ENCODE peak calls at places on chromosomes 1 and 21, in nine cellular contexts. One of them, this sample, is unnamed.

GRCh38 chr1:25361901-25362300 is 23.8 kb downstream of the TMEM50A start:
- DNase-seq in GM23338: no peak
- DNase-seq in PC-9: no peak
- DNase-seq in heart left ventricle: no peak
- DNase-seq in A549: no peak
- DNase-seq in brain microvascular endothelial cell: no peak
- DNase-seq in heart right ventricle: no peak
- DNase-seq in thoracic aorta: no peak
- DNase-seq in left lung: no peak
- DNase-seq in this sample: no peak

GRCh38 chr1:115402753-115403184 is 64.7 kb upstream of the NGF start:
- DNase-seq in left lung: no peak
- DNase-seq in heart right ventricle: no peak
- DNase-seq in heart left ventricle: no peak
- DNase-seq in A549: no peak
- DNase-seq in brain microvascular endothelial cell: peak
- DNase-seq in thoracic aorta: no peak
- DNase-seq in GM23338: no peak
- DNase-seq in PC-9: no peak
- DNase-seq in this sample: no peak

GRCh38 chr1:64686828-64687724 is 57.8 kb upstream of the RAVER2 start:
- DNase-seq in thoracic aorta: no peak
- DNase-seq in PC-9: peak
- DNase-seq in heart right ventricle: peak
- DNase-seq in left lung: no peak
- DNase-seq in brain microvascular endothelial cell: peak
- DNase-seq in heart left ventricle: no peak
- DNase-seq in GM23338: peak
- DNase-seq in A549: peak
- DNase-seq in this sample: no peak

GRCh38 chr1:226626577-226626956 is 78.0 kb downstream of the STUM start:
- DNase-seq in thoracic aorta: peak
- DNase-seq in PC-9: peak
- DNase-seq in left lung: peak
- DNase-seq in A549: peak
- DNase-seq in heart right ventricle: peak
- DNase-seq in heart left ventricle: peak
- DNase-seq in GM23338: peak
- DNase-seq in brain microvascular endothelial cell: peak
- DNase-seq in this sample: no peak

GRCh38 chr1:32242341-32242851 is 4.6 kb upstream of the FAM167B start:
- DNase-seq in heart left ventricle: peak
- DNase-seq in brain microvascular endothelial cell: no peak
- DNase-seq in A549: no peak
- DNase-seq in thoracic aorta: no peak
- DNase-seq in left lung: no peak
- DNase-seq in GM23338: peak
- DNase-seq in PC-9: no peak
- DNase-seq in heart right ventricle: peak
- DNase-seq in this sample: no peak

GRCh38 chr1:24186993-24187790 is at the start of gene IFNLR1:
- DNase-seq in heart left ventricle: peak
- DNase-seq in GM23338: peak
- DNase-seq in PC-9: peak
- DNase-seq in heart right ventricle: peak
- DNase-seq in A549: peak
- DNase-seq in left lung: peak
- DNase-seq in thoracic aorta: no peak
- DNase-seq in brain microvascular endothelial cell: no peak
- DNase-seq in this sample: no peak

GRCh38 chr1:79859212-79859948 is 852.9 kb upstream of the ADGRL4 start:
- DNase-seq in GM23338: no peak
- DNase-seq in PC-9: no peak
- DNase-seq in heart left ventricle: no peak
- DNase-seq in thoracic aorta: no peak
- DNase-seq in left lung: no peak
- DNase-seq in A549: peak
- DNase-seq in brain microvascular endothelial cell: peak
- DNase-seq in heart right ventricle: no peak
- DNase-seq in this sample: no peak

GRCh38 chr1:43552813-43553212 is 22.1 kb downstream of the PTPRF start:
- DNase-seq in GM23338: no peak
- DNase-seq in left lung: peak
- DNase-seq in heart right ventricle: peak
- DNase-seq in heart left ventricle: peak
- DNase-seq in thoracic aorta: no peak
- DNase-seq in brain microvascular endothelial cell: no peak
- DNase-seq in A549: no peak
- DNase-seq in PC-9: no peak
- DNase-seq in this sample: no peak

GRCh38 chr21:35204850-35205564 is 155.9 kb upstream of the RUNX1 start:
- DNase-seq in PC-9: no peak
- DNase-seq in thoracic aorta: peak
- DNase-seq in brain microvascular endothelial cell: peak
- DNase-seq in A549: no peak
- DNase-seq in left lung: peak
- DNase-seq in heart right ventricle: peak
- DNase-seq in GM23338: peak
- DNase-seq in heart left ventricle: peak
- DNase-seq in this sample: no peak

GRCh38 chr1:174021611-174022079 is 512 bp downstream of the RC3H1 start:
- DNase-seq in brain microvascular endothelial cell: peak
- DNase-seq in thoracic aorta: peak
- DNase-seq in left lung: peak
- DNase-seq in GM23338: peak
- DNase-seq in PC-9: no peak
- DNase-seq in heart right ventricle: peak
- DNase-seq in heart left ventricle: peak
- DNase-seq in A549: no peak
- DNase-seq in this sample: no peak

GRCh38 chr1:177209357-177209756 is 38.6 kb downstream of the BRINP2 start:
- DNase-seq in PC-9: peak
- DNase-seq in thoracic aorta: peak
- DNase-seq in heart right ventricle: peak
- DNase-seq in brain microvascular endothelial cell: peak
- DNase-seq in GM23338: no peak
- DNase-seq in left lung: no peak
- DNase-seq in heart left ventricle: peak
- DNase-seq in A549: peak
- DNase-seq in this sample: peak

GRCh38 chr1:155325596-155325893 is 4.9 kb downstream of the RUSC1 start:
- DNase-seq in GM23338: no peak
- DNase-seq in heart right ventricle: no peak
- DNase-seq in brain microvascular endothelial cell: no peak
- DNase-seq in A549: no peak
- DNase-seq in PC-9: no peak
- DNase-seq in thoracic aorta: no peak
- DNase-seq in heart left ventricle: no peak
- DNase-seq in left lung: no peak
- DNase-seq in this sample: no peak

GRCh38 chr1:185789846-185790735 is 55.9 kb downstream of the HMCN1 start:
- DNase-seq in GM23338: no peak
- DNase-seq in thoracic aorta: no peak
- DNase-seq in heart left ventricle: no peak
- DNase-seq in A549: no peak
- DNase-seq in brain microvascular endothelial cell: peak
- DNase-seq in heart right ventricle: no peak
- DNase-seq in PC-9: no peak
- DNase-seq in left lung: no peak
- DNase-seq in this sample: no peak

GRCh38 chr1:116853680-116854191 is 56.0 kb upstream of the PTGFRN start:
- DNase-seq in heart right ventricle: no peak
- DNase-seq in GM23338: peak
- DNase-seq in heart left ventricle: no peak
- DNase-seq in brain microvascular endothelial cell: peak
- DNase-seq in thoracic aorta: no peak
- DNase-seq in left lung: no peak
- DNase-seq in PC-9: peak
- DNase-seq in A549: peak
- DNase-seq in this sample: no peak

DNA sequence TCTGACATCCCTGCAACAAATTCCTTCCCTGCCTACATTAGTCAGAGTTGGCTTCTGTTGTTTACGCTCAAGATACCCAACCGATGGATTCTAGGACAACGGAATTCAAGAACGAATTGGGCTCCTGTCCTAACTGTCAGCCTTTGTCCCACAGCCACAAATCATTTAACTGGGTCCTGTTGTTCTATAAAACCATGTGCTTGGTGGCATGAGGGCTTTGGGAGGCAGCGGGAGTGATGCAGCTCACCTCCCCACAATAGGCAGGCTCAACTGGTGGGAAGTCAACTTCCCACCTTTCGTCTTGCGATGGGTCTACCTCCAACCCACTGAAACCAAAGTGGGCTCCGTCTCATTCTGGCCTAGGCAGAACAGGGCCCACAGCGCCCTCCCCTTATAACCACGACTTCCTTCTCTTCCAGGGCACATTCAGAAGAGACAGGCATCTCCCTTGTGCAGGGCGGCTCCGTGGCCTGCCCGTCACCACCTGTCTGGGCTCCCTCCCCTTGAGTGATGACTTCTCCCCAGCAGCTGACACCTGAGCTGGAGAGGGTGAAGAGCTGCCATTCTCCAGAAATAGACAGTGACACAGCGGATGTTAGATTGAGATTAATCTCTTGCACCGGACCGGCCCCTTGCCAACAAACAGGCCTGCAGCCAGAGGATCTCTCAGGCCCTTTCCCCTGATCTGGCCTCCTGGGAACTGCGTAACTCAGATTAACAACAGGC is 26.5 kb downstream of the LRRC38 start:
- DNase-seq in PC-9: no peak
- DNase-seq in left lung: peak
- DNase-seq in A549: no peak
- DNase-seq in heart left ventricle: peak
- DNase-seq in heart right ventricle: peak
- DNase-seq in brain microvascular endothelial cell: no peak
- DNase-seq in GM23338: no peak
- DNase-seq in thoracic aorta: no peak
- DNase-seq in this sample: no peak
- TF ChIP-seq CTCF in PC-9: no peak
- TF ChIP-seq CTCF in left lung: no peak
- TF ChIP-seq CTCF in A549: no peak
- TF ChIP-seq CTCF in heart left ventricle: no peak
- TF ChIP-seq CTCF in heart right ventricle: no peak
- TF ChIP-seq CTCF in brain microvascular endothelial cell: no peak
- TF ChIP-seq CTCF in GM23338: no peak
- TF ChIP-seq CTCF in thoracic aorta: no peak
- TF ChIP-seq CTCF in this sample: no peak

GRCh38 chr1:8464987-8465386 is 147.1 kb downstream of the SLC45A1 start:
- DNase-seq in brain microvascular endothelial cell: no peak
- DNase-seq in thoracic aorta: no peak
- DNase-seq in left lung: no peak
- DNase-seq in heart left ventricle: no peak
- DNase-seq in A549: no peak
- DNase-seq in heart right ventricle: no peak
- DNase-seq in GM23338: no peak
- DNase-seq in PC-9: no peak
- DNase-seq in this sample: no peak

GRCh38 chr1:8464377-8464776 is 146.5 kb downstream of the SLC45A1 start:
- DNase-seq in GM23338: peak
- DNase-seq in brain microvascular endothelial cell: no peak
- DNase-seq in PC-9: no peak
- DNase-seq in left lung: no peak
- DNase-seq in heart right ventricle: no peak
- DNase-seq in A549: no peak
- DNase-seq in heart left ventricle: no peak
- DNase-seq in thoracic aorta: no peak
- DNase-seq in this sample: no peak

GRCh38 chr1:8467308-8467707 is 149.4 kb downstream of the SLC45A1 start:
- DNase-seq in heart right ventricle: no peak
- DNase-seq in left lung: no peak
- DNase-seq in brain microvascular endothelial cell: no peak
- DNase-seq in A549: no peak
- DNase-seq in heart left ventricle: no peak
- DNase-seq in thoracic aorta: no peak
- DNase-seq in PC-9: no peak
- DNase-seq in GM23338: no peak
- DNase-seq in this sample: no peak

GRCh38 chr1:8463144-8463927 is 145.4 kb downstream of the SLC45A1 start:
- DNase-seq in A549: no peak
- DNase-seq in heart right ventricle: peak
- DNase-seq in heart left ventricle: peak
- DNase-seq in GM23338: no peak
- DNase-seq in left lung: no peak
- DNase-seq in thoracic aorta: no peak
- DNase-seq in PC-9: no peak
- DNase-seq in brain microvascular endothelial cell: peak
- DNase-seq in this sample: no peak

GRCh38 chr1:8465692-8466091 is 147.8 kb downstream of the SLC45A1 start:
- DNase-seq in heart right ventricle: no peak
- DNase-seq in left lung: no peak
- DNase-seq in thoracic aorta: no peak
- DNase-seq in GM23338: no peak
- DNase-seq in PC-9: no peak
- DNase-seq in heart left ventricle: no peak
- DNase-seq in brain microvascular endothelial cell: no peak
- DNase-seq in A549: no peak
- DNase-seq in this sample: no peak
- H3K27ac ChIP-seq in heart right ventricle: no peak
- H3K27ac ChIP-seq in left lung: peak
- H3K27ac ChIP-seq in thoracic aorta: no peak
- H3K27ac ChIP-seq in GM23338: peak
- H3K27ac ChIP-seq in PC-9: no peak
- H3K27ac ChIP-seq in heart left ventricle: no peak
- H3K27ac ChIP-seq in brain microvascular endothelial cell: no peak
- H3K27ac ChIP-seq in A549: no peak
- H3K27ac ChIP-seq in this sample: no peak

GRCh38 chr1:62228139-62228882 is 33.7 kb downstream of the L1TD1 start:
- DNase-seq in PC-9: no peak
- DNase-seq in left lung: no peak
- DNase-seq in heart left ventricle: no peak
- DNase-seq in thoracic aorta: no peak
- DNase-seq in GM23338: no peak
- DNase-seq in heart right ventricle: no peak
- DNase-seq in brain microvascular endothelial cell: no peak
- DNase-seq in A549: no peak
- DNase-seq in this sample: no peak
- H3K4me3 ChIP-seq in PC-9: no peak
- H3K4me3 ChIP-seq in left lung: no peak
- H3K4me3 ChIP-seq in heart left ventricle: no peak
- H3K4me3 ChIP-seq in thoracic aorta: no peak
- H3K4me3 ChIP-seq in GM23338: no peak
- H3K4me3 ChIP-seq in heart right ventricle: no peak
- H3K4me3 ChIP-seq in brain microvascular endothelial cell: no peak
- H3K4me3 ChIP-seq in A549: no peak
- H3K4me3 ChIP-seq in this sample: no peak

DNA sequence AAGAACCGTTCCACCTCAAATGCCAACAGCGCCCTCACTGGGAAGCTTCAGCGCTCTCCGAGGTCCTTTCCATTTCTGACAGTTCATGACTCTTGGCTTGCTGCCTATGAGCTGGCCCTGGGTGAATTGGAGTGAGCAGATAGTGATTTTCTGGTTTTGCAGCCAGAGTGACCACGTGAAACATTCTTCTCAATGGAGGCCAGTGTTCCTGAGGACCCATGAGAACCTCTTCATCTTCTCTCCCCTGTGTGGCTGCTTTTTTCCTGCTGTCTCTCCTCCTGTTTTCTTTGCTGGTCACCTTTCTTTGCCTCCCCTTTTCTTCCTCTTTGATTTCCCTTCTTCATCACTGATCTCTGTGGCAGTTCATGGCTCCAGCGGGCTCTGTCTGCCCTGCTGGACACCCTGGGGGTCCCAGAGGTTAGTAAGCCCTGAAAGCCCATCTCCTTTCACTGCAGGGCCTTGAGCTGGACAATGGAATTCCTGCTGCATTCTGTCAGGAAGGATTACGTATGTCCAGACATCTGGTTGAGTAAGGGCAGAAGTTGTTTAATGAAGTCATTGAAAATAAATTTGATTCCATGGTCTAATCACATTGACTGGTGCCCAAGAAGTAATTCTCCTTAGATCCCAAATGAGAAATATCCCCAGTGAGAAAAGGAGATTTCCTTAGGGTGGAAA is 29.9 kb downstream of the VASH2 start:
- DNase-seq in thoracic aorta: no peak
- DNase-seq in left lung: no peak
- DNase-seq in heart left ventricle: peak
- DNase-seq in PC-9: no peak
- DNase-seq in brain microvascular endothelial cell: peak
- DNase-seq in A549: no peak
- DNase-seq in GM23338: peak
- DNase-seq in heart right ventricle: peak
- DNase-seq in this sample: no peak
- TF ChIP-seq CTCF in thoracic aorta: no peak
- TF ChIP-seq CTCF in left lung: no peak
- TF ChIP-seq CTCF in heart left ventricle: no peak
- TF ChIP-seq CTCF in PC-9: no peak
- TF ChIP-seq CTCF in brain microvascular endothelial cell: peak
- TF ChIP-seq CTCF in A549: no peak
- TF ChIP-seq CTCF in GM23338: peak
- TF ChIP-seq CTCF in heart right ventricle: no peak
- TF ChIP-seq CTCF in this sample: no peak

This sample was measured in esophagus squamous epithelium.